ENCODE peak calls at places on chromosomes 13 and 19, in six cellular contexts. K, S, N, U, C and V are unnamed samples.

GRCh38 chr13:105804561-105805190 is 730.8 kb downstream of the EFNB2 start:
- DNase-seq in S (no peak), K (peak; percentile 62), U (no peak), N (no peak), C (no peak), V (peak; percentile 59)

GRCh38 chr13:26048745-26049144 is 3.1 kb downstream of the SHISA2 start:
- DNase-seq in K (no peak), C (no peak), N (no peak), U (no peak), S (no peak), V (no peak)

GRCh38 chr19:40175820-40176219 is 15.4 kb upstream of the MAP3K10 start:
- DNase-seq in S (no peak), K (no peak), U (no peak), C (no peak), N (no peak), V (no peak)

GRCh38 chr13:105719861-105720260 is 815.6 kb downstream of the EFNB2 start:
- DNase-seq in C (no peak), K (no peak), U (no peak), S (no peak), N (no peak), V (no peak)

GRCh38 chr19:40279120-40279551 is 6.0 kb downstream of the AKT2 start:
- DNase-seq in N (no peak), K (peak; percentile 26), S (no peak), C (no peak), U (no peak), V (peak; percentile 38)

GRCh38 chr13:41053384-41053826 is 7.9 kb upstream of the WBP4 start:
- DNase-seq in N (no peak), S (no peak), U (no peak), C (peak; percentile 33), K (peak; percentile 61), V (peak; percentile 49)

GRCh38 chr19:15479391-15480345 is at the start of gene PGLYRP2:
- DNase-seq in U (no peak), K (no peak), C (no peak), N (no peak), S (peak; percentile 48), V (no peak)

GRCh38 chr13:33487575-33488243 is 202.2 kb upstream of the STARD13 start:
- DNase-seq in C (no peak), K (peak; percentile 56), N (no peak), U (no peak), S (peak; percentile 27), V (peak; percentile 65)

GRCh38 chr13:108402850-108403249 is 133.3 kb downstream of the TNFSF13B start:
- DNase-seq in N (no peak), K (no peak), S (no peak), U (no peak), C (no peak), V (no peak)

GRCh38 chr13:40980466-40980865 is 38.6 kb downstream of the ELF1 start:
- DNase-seq in K (no peak), C (no peak), S (no peak), U (no peak), N (no peak), V (no peak)

GRCh38 chr13:74114202-74114601 is 20.0 kb downstream of the KLF12 start:
- DNase-seq in K (no peak), U (no peak), N (no peak), C (no peak), S (no peak), V (peak; percentile 62)

GRCh38 chr13:71621152-71622124 is 245.6 kb downstream of the DACH1 start:
- DNase-seq in C (no peak), N (no peak), S (no peak), U (no peak), K (peak; percentile 34), V (no peak)

GRCh38 chr19:12047868-12048267 is 4.9 kb downstream of the ZNF878 start:
- DNase-seq in K (no peak), S (no peak), C (no peak), U (no peak), N (no peak), V (peak; percentile 11)

GRCh38 chr19:19652482-19653295 is 9.2 kb upstream of the GMIP start:
- DNase-seq in S (no peak), K (no peak), C (no peak), U (no peak), N (no peak), V (peak; percentile 30)

GRCh38 chr19:8252922-8253589 is 43.9 kb downstream of the CERS4 start:
- DNase-seq in N (peak; percentile 87), U (peak; percentile 98), C (peak; percentile 67), K (peak; percentile 76), S (peak; percentile 88), V (peak; percentile 70)

GRCh38 chr19:35959040-35959967 is 23.1 kb downstream of the LRFN3 start:
- DNase-seq in C (no peak), K (no peak), N (no peak), S (peak; percentile 41), U (peak; percentile 58), V (no peak)

GRCh38 chr19:55251296-55252081 is 7.3 kb downstream of the PPP6R1 start:
- DNase-seq in K (peak; percentile 38), N (no peak), C (no peak), U (no peak), S (no peak), V (peak; percentile 16)

GRCh38 chr13:68304287-68304893 is 1074.3 kb upstream of the PCDH9 start:
- DNase-seq in S (no peak), C (no peak), K (peak; percentile 40), N (peak; percentile 5), U (no peak), V (no peak)

GRCh38 chr13:102033719-102034446 is 368.0 kb downstream of the FGF14 start:
- DNase-seq in C (no peak), U (no peak), K (no peak), S (no peak), N (peak; percentile 14), V (no peak)

DNA sequence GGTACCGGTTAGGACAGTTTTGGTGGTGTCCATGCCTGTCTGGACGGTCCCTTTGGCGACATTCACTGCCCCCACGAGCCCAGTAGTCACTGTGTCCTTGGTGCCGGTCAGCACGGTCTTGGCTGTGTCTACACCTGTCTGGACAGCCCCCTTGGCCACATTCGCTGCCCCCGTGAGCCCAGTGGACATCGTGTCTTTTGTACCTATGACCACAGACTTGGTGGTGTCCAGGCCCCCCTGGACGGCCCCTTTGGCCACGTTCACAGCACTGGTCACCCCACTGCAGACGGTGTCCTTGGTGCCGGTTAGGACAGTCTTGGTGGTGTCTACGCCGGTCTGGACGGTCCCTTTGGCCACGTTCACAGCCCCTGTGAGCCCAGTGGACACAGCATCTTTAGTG is 6.2 kb downstream of the PLIN4 start:
- DNase-seq in U (no peak), N (no peak), S (no peak), K (no peak), C (no peak), V (no peak)
- H3K14ac ChIP-seq in U (no peak overlapping the region), N (no peak overlapping the region), S (no peak overlapping the region), K (no peak overlapping the region), C (no peak overlapping the region), V (no peak overlapping the region)

DNA sequence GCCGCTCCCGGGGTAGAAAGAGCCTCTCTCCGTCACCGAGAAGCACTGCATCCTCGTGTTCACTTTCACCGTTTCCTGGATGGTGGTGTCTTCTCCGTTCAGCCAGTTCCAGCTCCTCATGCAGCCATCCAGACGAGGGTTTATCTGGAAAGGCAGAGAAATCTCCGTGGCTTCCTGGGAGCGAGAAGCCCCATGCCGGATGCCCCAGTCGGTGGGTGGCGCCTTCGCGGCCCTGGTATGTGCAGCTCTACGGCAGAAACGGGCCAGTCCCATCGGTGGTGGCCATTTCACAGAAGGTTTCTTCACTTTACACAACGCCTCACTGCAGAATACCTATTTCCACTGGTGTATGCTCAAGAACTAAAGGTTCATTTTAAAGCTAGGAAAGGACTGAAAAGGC is 36.9 kb downstream of the GAS6 start:
- DNase-seq in S (no peak), C (no peak), K (no peak), U (no peak), N (no peak), V (no peak)
- H3K14ac ChIP-seq in S (no peak overlapping the region), C (no peak overlapping the region), K (no peak overlapping the region), U (no peak overlapping the region), N (no peak overlapping the region), V (no peak overlapping the region)

GRCh38 chr19:18072335-18072734 is 14.4 kb downstream of the IL12RB1 start:
- DNase-seq in N (no peak), S (no peak), K (no peak), C (no peak), U (no peak), V (no peak)
- H3K14ac ChIP-seq in N (no peak overlapping the region), S (no peak overlapping the region), K (no peak overlapping the region), C (no peak overlapping the region), U (no peak overlapping the region), V (no peak overlapping the region)

DNA sequence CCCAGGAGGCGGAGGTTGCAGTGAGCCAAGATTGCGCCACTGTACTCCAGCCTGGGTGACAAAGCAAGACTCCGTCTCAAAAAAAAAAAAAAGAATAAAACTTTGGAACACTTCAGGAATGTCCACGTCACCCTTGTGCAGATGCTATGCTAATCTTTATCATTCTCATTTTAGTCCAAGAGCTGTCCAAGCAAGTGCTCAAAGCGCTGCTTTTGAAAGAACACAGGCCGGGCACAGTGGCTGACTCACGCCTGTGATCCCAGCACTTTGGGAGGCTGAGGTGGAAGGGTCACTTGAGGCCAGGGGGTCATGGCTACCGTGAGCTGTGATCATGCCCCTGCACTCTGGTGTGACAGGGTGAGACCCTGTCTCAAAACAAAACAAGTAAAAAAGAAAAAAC is 11.1 kb upstream of the UQCR11 start:
- DNase-seq in C (peak; percentile 89), N (no peak), S (no peak), U (no peak), K (peak; percentile 45), V (no peak)
- H3K14ac ChIP-seq in C (no peak overlapping the region), N (no peak overlapping the region), S (no peak overlapping the region), U (no peak overlapping the region), K (no peak overlapping the region), V (no peak overlapping the region)

GRCh38 chr19:3456925-3457530 is 23.3 kb downstream of the SMIM24 start:
- DNase-seq in S (no peak), N (no peak), C (no peak), K (no peak), U (no peak), V (no peak)
- H3K14ac ChIP-seq in S (no peak overlapping the region), N (no peak overlapping the region), C (no peak overlapping the region), K (no peak overlapping the region), U (no peak overlapping the region), V (peak overlapping the region; percentile 21)

GRCh38 chr13:51233117-51233826 is 11.1 kb downstream of the FAM124A start:
- DNase-seq in C (no peak), K (no peak), S (no peak), N (no peak), U (no peak), V (no peak)
- H3K14ac ChIP-seq in C (no peak overlapping the region), K (no peak overlapping the region), S (no peak overlapping the region), N (no peak overlapping the region), U (no peak overlapping the region), V (no peak overlapping the region)

GRCh38 chr19:38310986-38311385 is 4.8 kb downstream of the YIF1B start:
- DNase-seq in K (no peak), N (no peak), U (no peak), S (no peak), C (no peak), V (no peak)
- H3K14ac ChIP-seq in K (no peak overlapping the region), N (no peak overlapping the region), U (no peak overlapping the region), S (no peak overlapping the region), C (no peak overlapping the region), V (no peak overlapping the region)

DNA sequence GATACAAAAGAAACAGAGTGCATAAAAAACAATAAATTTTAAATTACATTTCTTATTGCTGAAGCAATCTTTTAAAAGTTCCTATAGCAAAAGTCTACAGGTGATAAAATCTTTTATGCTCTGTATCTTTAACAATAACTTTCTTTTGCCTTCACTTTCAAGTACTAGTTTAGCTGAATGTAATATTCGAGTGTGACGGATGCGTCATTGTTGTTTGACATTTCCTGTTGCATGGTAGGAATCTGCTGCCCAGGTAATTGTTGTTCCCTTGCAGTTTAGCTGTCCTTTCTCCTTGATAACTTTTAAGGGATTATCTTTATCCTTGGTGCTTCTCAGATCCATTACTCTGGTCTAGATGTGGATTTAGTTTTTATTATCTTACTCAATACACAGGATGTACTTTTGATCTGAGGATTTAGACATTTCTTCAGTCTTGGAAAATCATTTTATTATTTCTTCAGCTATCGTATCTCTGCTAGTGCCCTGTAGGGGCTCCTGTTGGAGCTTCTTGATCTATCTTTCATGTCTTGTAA is 2.1 kb upstream of the CPB2 start:
- DNase-seq in S (no peak), K (no peak), C (no peak), N (no peak), U (no peak), V (no peak)
- H3K14ac ChIP-seq in S (no peak overlapping the region), K (no peak overlapping the region), C (no peak overlapping the region), N (no peak overlapping the region), U (no peak overlapping the region), V (no peak overlapping the region)